ENCODE peak calls at places on chromosomes 6 and 20, in ten cellular contexts. M, U, W, C, R, F, E, L, K and D are unnamed samples.

GRCh38 chr20:25372584-25373336 is 17.9 kb downstream of the ABHD12 start:
- DNase-seq in M (no peak), U (no peak), W (no peak), C (peak), R (peak), F (no peak), E (no peak), L (no peak), K (no peak), D (no peak)

GRCh38 chr6:154766993-154767392 is 33.8 kb downstream of the SCAF8 start:
- DNase-seq in M (no peak), U (no peak), W (no peak), C (peak), R (peak), F (no peak), E (no peak), L (no peak), K (no peak), D (no peak)

GRCh38 chr20:50611128-50611810 is 80.1 kb downstream of the RIPOR3 start:
- DNase-seq in M (no peak), U (no peak), W (no peak), C (peak), R (peak), F (no peak), E (no peak), L (no peak), K (peak), D (no peak)

GRCh38 chr6:26401987-26402658 is at the start of gene BTN3A1:
- DNase-seq in M (peak), U (peak), W (peak), C (peak), R (peak), F (peak), E (peak), L (peak), K (peak), D (no peak)

GRCh38 chr20:23029324-23029723 is 5.8 kb upstream of the SSTR4 start:
- DNase-seq in M (no peak), U (no peak), W (no peak), C (no peak), R (no peak), F (no peak), E (no peak), L (no peak), K (no peak), D (no peak)

GRCh38 chr6:39819226-39819625 is 27.1 kb downstream of the DAAM2 start:
- DNase-seq in M (no peak), U (no peak), W (no peak), C (no peak), R (no peak), F (no peak), E (no peak), L (no peak), K (no peak), D (no peak)

GRCh38 chr20:60249436-60249835 is 291.2 kb downstream of the CDH26 start:
- DNase-seq in M (no peak), U (no peak), W (no peak), C (peak), R (peak), F (no peak), E (no peak), L (no peak), K (no peak), D (peak)

GRCh38 chr20:33299111-33299603 is 16.1 kb downstream of the BPIFB1 start:
- DNase-seq in M (peak), U (peak), W (peak), C (peak), R (peak), F (peak), E (no peak), L (peak), K (peak), D (peak)

GRCh38 chr20:4949833-4950178 is 51.5 kb downstream of the SLC23A2 start:
- DNase-seq in M (no peak), U (peak), W (no peak), C (peak), R (peak), F (no peak), E (no peak), L (no peak), K (no peak), D (no peak)

GRCh38 chr6:106163966-106164877 is 78.1 kb downstream of the PRDM1 start:
- DNase-seq in M (no peak), U (no peak), W (peak), C (peak), R (peak), F (no peak), E (peak), L (peak), K (no peak), D (peak)

GRCh38 chr20:31640259-31640658 is 2.5 kb downstream of the COX4I2 start:
- DNase-seq in M (no peak), U (no peak), W (no peak), C (no peak), R (no peak), F (no peak), E (no peak), L (no peak), K (no peak), D (no peak)

GRCh38 chr20:1619861-1620444 is at the start of gene SIRPB1:
- DNase-seq in M (no peak), U (no peak), W (peak), C (no peak), R (no peak), F (no peak), E (no peak), L (no peak), K (no peak), D (no peak)

GRCh38 chr6:10418862-10419748 is 4.2 kb upstream of the TFAP2A start:
- DNase-seq in M (peak), U (no peak), W (no peak), C (no peak), R (no peak), F (no peak), E (peak), L (no peak), K (no peak), D (no peak)

GRCh38 chr6:154894903-154895302 is 100.2 kb upstream of the TIAM2 start:
- DNase-seq in M (no peak), U (no peak), W (no peak), C (no peak), R (no peak), F (no peak), E (no peak), L (no peak), K (no peak), D (no peak)

GRCh38 chr6:5956939-5957338 is 49.8 kb downstream of the NRN1 start:
- DNase-seq in M (no peak), U (no peak), W (no peak), C (no peak), R (no peak), F (no peak), E (no peak), L (no peak), K (no peak), D (no peak)

GRCh38 chr20:35134900-35135299 is 12.2 kb downstream of the EDEM2 start:
- DNase-seq in M (no peak), U (peak), W (no peak), C (no peak), R (no peak), F (peak), E (no peak), L (no peak), K (no peak), D (no peak)

GRCh38 chr20:35134472-35134871 is 12.7 kb downstream of the EDEM2 start:
- DNase-seq in M (no peak), U (peak), W (no peak), C (peak), R (peak), F (peak), E (no peak), L (peak), K (no peak), D (no peak)

GRCh38 chr20:35133735-35134134 is 13.4 kb downstream of the EDEM2 start:
- DNase-seq in M (no peak), U (no peak), W (no peak), C (no peak), R (no peak), F (no peak), E (no peak), L (no peak), K (no peak), D (no peak)

GRCh38 chr20:35133006-35133405 is 14.1 kb downstream of the EDEM2 start:
- DNase-seq in M (no peak), U (no peak), W (no peak), C (no peak), R (no peak), F (no peak), E (no peak), L (peak), K (no peak), D (no peak)

GRCh38 chr20:35135867-35136586 is 11.1 kb downstream of the EDEM2 start:
- DNase-seq in M (no peak), U (peak), W (no peak), C (peak), R (peak), F (peak), E (no peak), L (no peak), K (no peak), D (no peak)
- TF ChIP-seq CTCF in M (no peak), U (no peak), W (no peak), C (no peak), R (no peak), F (no peak), E (no peak), L (no peak), K (no peak), D (no peak)

GRCh38 chr6:70377372-70377771 is 35.9 kb upstream of the FAM135A start:
- DNase-seq in M (no peak), U (no peak), W (no peak), C (no peak), R (no peak), F (no peak), E (no peak), L (no peak), K (no peak), D (no peak)

GRCh38 chr6:70379473-70380013 is 33.8 kb upstream of the FAM135A start:
- DNase-seq in M (no peak), U (no peak), W (no peak), C (no peak), R (no peak), F (no peak), E (no peak), L (no peak), K (no peak), D (no peak)

GRCh38 chr6:70375166-70375565 is 38.1 kb upstream of the FAM135A start:
- DNase-seq in M (no peak), U (no peak), W (no peak), C (peak), R (no peak), F (no peak), E (no peak), L (no peak), K (no peak), D (no peak)

GRCh38 chr6:70376628-70377027 is 36.7 kb upstream of the FAM135A start:
- DNase-seq in M (no peak), U (no peak), W (no peak), C (no peak), R (no peak), F (no peak), E (no peak), L (no peak), K (no peak), D (no peak)

DNA sequence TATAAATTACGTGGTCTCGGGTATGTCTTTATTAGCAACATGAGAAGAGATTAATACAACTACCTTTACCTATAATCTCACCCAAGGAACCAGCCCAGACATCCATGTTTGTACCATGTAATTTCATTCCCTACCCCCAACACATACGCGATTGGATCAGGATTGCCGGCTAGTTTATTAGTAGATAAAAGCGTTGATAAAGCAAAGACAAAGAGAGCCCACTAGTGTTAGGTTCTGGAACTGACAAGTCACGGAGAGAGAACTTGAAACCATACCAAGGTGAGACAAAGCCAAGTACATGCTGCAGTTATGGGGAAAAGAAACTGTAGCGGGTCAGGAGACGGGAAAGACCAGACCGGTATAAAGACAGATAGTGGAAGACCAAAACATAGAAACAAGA is 37.4 kb upstream of the FAM135A start:
- DNase-seq in M (no peak), U (no peak), W (no peak), C (no peak), R (no peak), F (no peak), E (no peak), L (no peak), K (no peak), D (no peak)
- TF ChIP-seq CTCF in M (no peak), U (peak), W (no peak), C (peak), R (peak), F (no peak), E (no peak), L (no peak), K (no peak), D (peak)

DNA sequence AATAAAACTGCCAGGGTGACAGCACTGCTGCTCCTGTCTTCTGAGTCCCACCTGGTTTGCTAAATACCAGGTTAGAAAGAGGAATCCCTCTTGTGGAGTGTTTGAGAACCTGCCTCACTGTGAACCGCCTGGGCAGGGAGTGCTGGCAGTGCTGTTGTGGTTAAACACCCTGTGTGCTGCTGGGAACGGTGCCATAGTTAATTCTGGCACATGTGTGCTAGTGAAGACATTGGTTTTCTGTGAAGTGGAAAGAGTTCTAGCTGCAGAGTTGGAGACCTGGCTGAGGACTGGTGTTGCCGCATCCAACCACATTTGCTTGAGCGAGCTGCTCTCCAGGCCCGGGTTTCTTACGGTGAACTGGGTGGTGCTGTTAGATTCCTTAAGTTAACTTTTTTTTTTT is 72.7 kb downstream of the IGF2R start:
- DNase-seq in M (no peak), U (no peak), W (no peak), C (peak), R (peak), F (peak), E (no peak), L (no peak), K (peak), D (no peak)
- TF ChIP-seq CTCF in M (no peak), U (peak), W (no peak), C (peak), R (peak), F (peak), E (peak), L (peak), K (peak), D (no peak)

GRCh38 chr6:143740213-143740612 is 62.4 kb downstream of the PHACTR2 start:
- DNase-seq in M (no peak), U (no peak), W (no peak), C (no peak), R (no peak), F (no peak), E (no peak), L (no peak), K (no peak), D (no peak)
- TF ChIP-seq CTCF in M (no peak), U (no peak), W (no peak), C (no peak), R (no peak), F (no peak), E (no peak), L (no peak), K (no peak), D (no peak)

GRCh38 chr6:139137716-139138115 is 2.8 kb downstream of the HECA start:
- DNase-seq in M (no peak), U (no peak), W (no peak), C (no peak), R (no peak), F (no peak), E (no peak), L (no peak), K (no peak), D (no peak)

GRCh38 chr6:139134817-139135577 is at the start of gene HECA:
- DNase-seq in M (peak), U (peak), W (peak), C (peak), R (peak), F (peak), E (peak), L (peak), K (peak), D (peak)

GRCh38 chr6:139133272-139133671 is 1.6 kb upstream of the HECA start:
- DNase-seq in M (no peak), U (no peak), W (peak), C (no peak), R (no peak), F (no peak), E (no peak), L (no peak), K (no peak), D (no peak)

GRCh38 chr6:139133733-139134360 is 1.0 kb upstream of the HECA start:
- DNase-seq in M (no peak), U (no peak), W (no peak), C (no peak), R (no peak), F (no peak), E (no peak), L (no peak), K (no peak), D (no peak)

GRCh38 chr6:139135578-139136545 is 982 bp downstream of the HECA start:
- DNase-seq in M (peak), U (peak), W (peak), C (peak), R (no peak), F (peak), E (peak), L (peak), K (peak), D (peak)
- TF ChIP-seq CTCF in M (no peak), U (no peak), W (no peak), C (no peak), R (no peak), F (peak), E (no peak), L (no peak), K (no peak), D (no peak)

GRCh38 chr6:21935561-21936028 is 342.0 kb downstream of the SOX4 start:
- DNase-seq in M (peak), U (peak), W (no peak), C (peak), R (peak), F (no peak), E (no peak), L (no peak), K (peak), D (no peak)

GRCh38 chr6:21933351-21933750 is 339.8 kb downstream of the SOX4 start:
- DNase-seq in M (no peak), U (no peak), W (no peak), C (no peak), R (no peak), F (no peak), E (no peak), L (no peak), K (no peak), D (no peak)

GRCh38 chr6:21941926-21942325 is 348.4 kb downstream of the SOX4 start:
- DNase-seq in M (no peak), U (no peak), W (no peak), C (no peak), R (no peak), F (no peak), E (no peak), L (no peak), K (no peak), D (no peak)

GRCh38 chr6:21935142-21935541 is 341.6 kb downstream of the SOX4 start:
- DNase-seq in M (no peak), U (no peak), W (no peak), C (no peak), R (no peak), F (no peak), E (no peak), L (no peak), K (no peak), D (no peak)

GRCh38 chr6:21937466-21937865 is 343.9 kb downstream of the SOX4 start:
- DNase-seq in M (no peak), U (peak), W (no peak), C (no peak), R (no peak), F (no peak), E (no peak), L (no peak), K (no peak), D (no peak)
- TF ChIP-seq CTCF in M (no peak), U (no peak), W (no peak), C (no peak), R (no peak), F (no peak), E (no peak), L (no peak), K (no peak), D (no peak)

DNA sequence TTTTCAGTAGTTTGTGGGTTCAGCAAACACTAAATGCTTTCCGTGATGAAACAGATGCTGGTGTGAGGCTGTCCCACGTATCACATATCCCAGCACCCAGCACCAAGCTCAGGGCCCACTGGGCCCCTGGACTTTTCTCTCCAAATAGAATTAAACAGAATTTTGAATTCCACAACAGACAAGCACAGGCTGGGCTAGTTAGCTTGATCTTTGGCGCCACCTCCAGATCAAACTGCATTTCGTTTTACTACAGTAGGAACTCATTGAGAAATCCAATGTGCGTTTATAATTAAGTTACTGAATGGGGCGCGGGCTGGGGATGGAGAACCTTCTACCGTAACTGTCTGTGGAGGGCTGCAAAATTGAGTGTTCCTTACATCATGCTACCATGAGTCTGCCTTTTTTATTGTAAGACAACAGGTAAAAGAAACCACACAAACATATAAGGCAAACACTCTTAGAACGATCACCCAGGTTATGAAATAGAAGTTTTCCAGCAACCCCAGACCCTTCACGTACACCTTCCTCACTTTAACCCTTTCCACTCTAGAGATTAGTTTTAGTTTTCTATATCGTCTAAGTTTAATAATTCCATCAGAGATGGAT is 107.8 kb downstream of the ZFP64 start:
- DNase-seq in M (peak), U (peak), W (no peak), C (peak), R (peak), F (no peak), E (no peak), L (no peak), K (peak), D (no peak)
- TF ChIP-seq CTCF in M (peak), U (peak), W (peak), C (peak), R (peak), F (peak), E (no peak), L (peak), K (peak), D (peak)

DNA sequence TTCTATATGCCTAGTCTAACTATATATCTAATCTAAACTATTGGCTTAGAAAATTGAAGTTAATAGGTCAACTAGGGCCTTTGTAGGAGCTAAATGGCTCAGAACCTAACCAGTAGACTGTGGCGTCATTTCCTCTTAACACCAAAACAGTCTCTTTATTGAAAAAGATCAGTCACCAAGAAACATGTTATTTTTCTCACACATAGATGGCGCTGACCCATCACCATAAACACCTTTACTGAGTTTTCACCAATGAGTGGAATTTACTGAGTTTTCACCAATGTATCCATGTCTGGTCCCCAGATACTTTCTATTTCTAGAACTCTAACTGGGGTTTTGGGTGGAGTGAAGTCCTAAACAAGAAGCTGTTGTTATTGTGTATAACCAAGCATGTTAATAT is 636.0 kb downstream of the BCKDHB start:
- DNase-seq in M (no peak), U (peak), W (no peak), C (peak), R (peak), F (no peak), E (no peak), L (no peak), K (no peak), D (no peak)
- TF ChIP-seq CTCF in M (peak), U (peak), W (no peak), C (peak), R (peak), F (peak), E (no peak), L (peak), K (peak), D (peak)